ENCODE peak calls at places on chromosomes 6 and 20, in ten cellular contexts. T, W, O, J, K, X, Y, Q, I and U are unnamed samples.

GRCh38 chr6:152508477-152508876 is 128.7 kb downstream of the SYNE1 start:
- DNase-seq in J (no peak), O (no peak), X (no peak), Y (no peak), K (no peak), T (no peak), Q (no peak), I (no peak), W (no peak), U (no peak)

GRCh38 chr6:144013486-144013909 is 5.4 kb upstream of the PLAGL1 start:
- DNase-seq in Q (peak), T (peak), J (peak), Y (peak), W (peak), I (peak), K (peak), O (peak), X (peak), U (peak)

GRCh38 chr6:120951258-120951657 is 383.0 kb downstream of the TBC1D32 start:
- DNase-seq in K (no peak), J (no peak), T (no peak), Q (no peak), X (no peak), W (no peak), I (no peak), Y (no peak), O (no peak), U (no peak)

GRCh38 chr6:150230877-150231428 is 88.1 kb downstream of the PPP1R14C start:
- DNase-seq in Y (no peak), W (no peak), Q (no peak), X (no peak), J (no peak), I (no peak), O (no peak), K (no peak), T (no peak), U (no peak)

GRCh38 chr6:54846857-54847721 is 518 bp downstream of the FAM83B start:
- DNase-seq in W (no peak), Y (peak), T (peak), X (no peak), Q (no peak), K (no peak), I (no peak), J (no peak), O (no peak), U (no peak)

GRCh38 chr6:133689863-133690262 is 199.1 kb upstream of the TCF21 start:
- DNase-seq in X (no peak), Y (no peak), Q (no peak), O (no peak), T (no peak), W (no peak), K (no peak), I (no peak), J (no peak), U (no peak)

GRCh38 chr6:16670183-16670582 is 91.1 kb downstream of the ATXN1 start:
- DNase-seq in I (no peak), K (no peak), T (no peak), Y (no peak), W (no peak), O (no peak), J (no peak), X (no peak), Q (peak), U (no peak)

GRCh38 chr6:132820629-132821381 is 6.4 kb downstream of the RPS12 start:
- DNase-seq in J (no peak), W (no peak), K (no peak), X (no peak), I (no peak), Q (peak), Y (no peak), T (no peak), O (no peak), U (no peak)

GRCh38 chr6:169341706-169342105 is 88.1 kb upstream of the THBS2 start:
- DNase-seq in W (no peak), Q (no peak), T (no peak), K (no peak), I (no peak), Y (no peak), J (no peak), O (no peak), X (no peak), U (no peak)

GRCh38 chr6:156279306-156279969 is 497.7 kb upstream of the ARID1B start:
- DNase-seq in I (no peak), O (no peak), J (no peak), Q (peak), T (no peak), K (no peak), X (no peak), Y (no peak), W (no peak), U (no peak)

GRCh38 chr6:138227316-138227781 is 9.1 kb upstream of the PBOV1 start:
- DNase-seq in X (no peak), Q (no peak), J (no peak), Y (no peak), O (no peak), T (no peak), K (no peak), I (no peak), W (no peak), U (peak)

GRCh38 chr6:48249071-48249470 is 138.1 kb upstream of the PTCHD4 start:
- DNase-seq in J (no peak), X (no peak), O (no peak), Y (no peak), Q (no peak), I (no peak), K (no peak), W (no peak), T (no peak), U (no peak)

GRCh38 chr20:45945678-45946148 is 11.2 kb downstream of the PCIF1 start:
- DNase-seq in W (no peak), O (no peak), J (no peak), T (no peak), X (peak), I (no peak), Q (no peak), Y (no peak), K (no peak), U (no peak)

GRCh38 chr6:150363733-150364132 is 5.1 kb upstream of the IYD start:
- DNase-seq in T (no peak), J (no peak), Q (no peak), W (no peak), Y (no peak), I (no peak), O (no peak), K (no peak), X (no peak), U (no peak)

GRCh38 chr6:10720229-10720959 is 2.5 kb upstream of the TMEM14C start:
- DNase-seq in K (no peak), O (peak), Q (no peak), X (peak), W (no peak), I (peak), T (no peak), J (peak), Y (no peak), U (peak)

GRCh38 chr6:4610256-4610655 is 165.9 kb upstream of the CDYL start:
- DNase-seq in O (no peak), Q (no peak), X (no peak), J (no peak), W (no peak), T (no peak), K (no peak), I (peak), Y (no peak), U (no peak)

GRCh38 chr6:31005249-31006020 is 4.8 kb upstream of the MUC22 start:
- DNase-seq in Y (no peak), K (no peak), T (no peak), W (no peak), I (no peak), O (no peak), J (no peak), Q (peak), X (no peak), U (no peak)